ENCODE peak calls at places on chromosomes 13 and 19, in eight cellular contexts. V is esophagus squamous epithelium, K is ovary, H is GM23248, B is IMR-90, P is heart left ventricle, E is small intestine, G is right lobe of liver. S is an unnamed sample.

GRCh38 chr13:41645313-41645712 is 188.0 kb downstream of the RGCC start:
- DNase-seq in B (peak; percentile 90), E (peak; percentile 20), V (no peak), H (peak; percentile 92), P (no peak), G (no peak), K (no peak), S (peak; percentile 88)

GRCh38 chr19:55652311-55653078 is 2.3 kb upstream of the U2AF2 start:
- DNase-seq in V (no peak), E (no peak), G (no peak), P (peak; percentile 57), H (no peak), B (no peak), K (peak; percentile 79), S (no peak)

GRCh38 chr19:50500060-50500752 is 10.8 kb downstream of the JOSD2 start:
- DNase-seq in G (peak; percentile 42), H (peak; percentile 19), P (peak; percentile 90), E (no peak), B (no peak), V (no peak), K (no peak), S (no peak)

GRCh38 chr13:75214846-75215245 is 267.1 kb downstream of the TBC1D4 start:
- DNase-seq in P (no peak), H (no peak), V (no peak), K (no peak), G (no peak), E (no peak), B (no peak), S (no peak)

GRCh38 chr13:111953546-111954178 is 113.3 kb upstream of the SOX1 start:
- DNase-seq in G (no peak), E (no peak), K (no peak), V (no peak), B (no peak), P (no peak), H (no peak), S (no peak)

GRCh38 chr19:48561412-48561811 is 9.4 kb downstream of the SULT2B1 start:
- DNase-seq in V (no peak), H (no peak), K (no peak), P (no peak), B (no peak), E (no peak), G (no peak), S (no peak)

GRCh38 chr13:112150352-112150751 is 83.4 kb downstream of the SOX1 start:
- DNase-seq in H (no peak), E (no peak), P (no peak), B (no peak), V (no peak), G (no peak), K (no peak), S (no peak)

GRCh38 chr19:5011476-5012238 is 42.7 kb downstream of the KDM4B start:
- DNase-seq in B (no peak), K (no peak), P (no peak), H (no peak), E (no peak), V (no peak), G (no peak), S (no peak)

GRCh38 chr13:19154843-19155242 is 26.8 kb downstream of the TUBA3C start:
- DNase-seq in G (no peak), B (no peak), K (no peak), V (no peak), E (no peak), H (no peak), P (no peak), S (no peak)

GRCh38 chr19:13207237-13208130 is 57.3 kb downstream of the IER2 start:
- DNase-seq in K (peak; percentile 44), H (peak; percentile 60), P (peak; percentile 55), E (no peak), B (no peak), V (no peak), G (no peak), S (no peak)

GRCh38 chr13:104204177-104204576 is 1138.0 kb upstream of the SLC10A2 start:
- DNase-seq in E (no peak), P (no peak), B (no peak), V (no peak), K (no peak), H (no peak), G (no peak), S (no peak)

GRCh38 chr19:24054044-24054935 is 32.7 kb upstream of the ZNF254 start:
- DNase-seq in K (no peak), B (peak; percentile 95), E (no peak), H (peak; percentile 94), P (no peak), V (no peak), G (peak; percentile 58), S (peak; percentile 88)

GRCh38 chr19:18439025-18439909 is 1.3 kb upstream of the ISYNA1 start:
- DNase-seq in P (no peak), E (no peak), V (no peak), K (peak; percentile 71), H (peak; percentile 53), B (peak; percentile 77), G (no peak), S (peak; percentile 40)

GRCh38 chr19:18435848-18436631 is 1.9 kb downstream of the ISYNA1 start:
- DNase-seq in H (peak; percentile 19), G (no peak), P (no peak), K (peak; percentile 65), E (no peak), B (no peak), V (no peak), S (no peak)

GRCh38 chr19:18438331-18439024 is 545 bp upstream of the ISYNA1 start:
- DNase-seq in H (peak; percentile 41), B (no peak), E (no peak), P (peak; percentile 76), K (peak; percentile 86), V (no peak), G (no peak), S (no peak)

GRCh38 chr19:18436651-18437478 is 1.1 kb downstream of the ISYNA1 start:
- DNase-seq in E (peak; percentile 63), V (no peak), B (peak; percentile 69), P (peak; percentile 84), K (peak; percentile 93), G (peak; percentile 80), H (peak; percentile 85), S (peak; percentile 66)

DNA sequence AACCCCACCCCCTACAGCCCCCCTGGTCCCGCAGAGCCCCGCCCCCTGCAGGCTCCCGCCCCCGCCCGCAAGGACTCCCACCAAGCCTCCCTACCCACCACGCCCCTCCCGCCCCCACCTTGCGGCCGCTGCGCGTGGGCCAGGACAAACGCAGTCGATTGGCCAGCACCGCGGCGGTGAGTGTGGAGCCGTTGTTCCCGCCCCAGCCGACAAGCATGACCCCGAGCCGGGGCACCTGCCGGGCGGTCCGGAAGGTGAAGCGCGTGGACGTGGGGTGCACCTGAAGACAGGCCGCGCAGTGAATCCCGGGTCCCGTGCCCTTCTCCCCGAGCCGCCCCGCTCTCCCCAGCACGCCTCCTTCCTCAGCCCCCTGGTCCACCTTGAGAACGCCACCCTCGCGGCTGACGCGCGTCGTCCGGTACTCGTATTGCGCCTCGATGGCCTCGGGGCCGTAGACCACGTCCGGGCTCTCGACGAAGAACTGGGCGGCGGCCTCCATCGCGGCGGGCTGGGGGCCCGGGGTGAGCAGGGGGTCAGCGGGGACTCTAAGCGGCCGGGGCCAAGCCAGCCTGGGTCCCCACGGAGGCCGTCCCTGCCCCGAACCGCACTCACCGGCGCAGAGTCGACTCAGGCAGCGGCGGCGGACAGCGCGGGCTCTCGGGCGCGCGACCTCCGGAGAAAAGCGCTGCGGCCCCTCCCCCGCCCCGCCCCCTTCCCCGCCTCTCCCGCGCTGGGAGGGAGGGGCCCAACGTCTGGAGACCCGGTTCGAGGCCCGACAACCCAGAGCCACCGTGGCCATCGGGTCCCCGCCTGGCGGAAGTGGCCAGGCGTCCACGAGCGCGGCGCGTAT is at the start of gene ISYNA1:
- DNase-seq in H (peak; percentile 69), P (peak; percentile 77), E (no peak), G (no peak), B (peak; percentile 20), V (no peak), K (peak; percentile 86), S (no peak)
- H3K27ac ChIP-seq in H (no peak within 1 kb of the TSS), P (peak within 1 kb of the TSS; percentile 83), E (no peak within 1 kb of the TSS), G (no peak within 1 kb of the TSS), B (no peak within 1 kb of the TSS), V (peak within 1 kb of the TSS; percentile 84), K (peak within 1 kb of the TSS; percentile 90), S (no peak within 1 kb of the TSS)

GRCh38 chr13:25232937-25233515 is 54.3 kb downstream of the MTMR6 start:
- DNase-seq in P (no peak), G (no peak), H (peak; percentile 56), B (peak; percentile 21), K (no peak), E (peak; percentile 61), V (no peak), S (no peak)
- H3K4me3 ChIP-seq in P (no peak overlapping the region), G (no peak overlapping the region), H (no peak overlapping the region), B (no peak overlapping the region), K (no peak overlapping the region), E (no peak overlapping the region), V (no peak overlapping the region), S (no peak overlapping the region)

GRCh38 chr13:25330541-25330940 is 29.1 kb downstream of the NUP58 start:
- DNase-seq in P (no peak), E (no peak), G (no peak), K (no peak), H (peak; percentile 15), V (no peak), B (peak; percentile 28), S (peak; percentile 61)

DNA sequence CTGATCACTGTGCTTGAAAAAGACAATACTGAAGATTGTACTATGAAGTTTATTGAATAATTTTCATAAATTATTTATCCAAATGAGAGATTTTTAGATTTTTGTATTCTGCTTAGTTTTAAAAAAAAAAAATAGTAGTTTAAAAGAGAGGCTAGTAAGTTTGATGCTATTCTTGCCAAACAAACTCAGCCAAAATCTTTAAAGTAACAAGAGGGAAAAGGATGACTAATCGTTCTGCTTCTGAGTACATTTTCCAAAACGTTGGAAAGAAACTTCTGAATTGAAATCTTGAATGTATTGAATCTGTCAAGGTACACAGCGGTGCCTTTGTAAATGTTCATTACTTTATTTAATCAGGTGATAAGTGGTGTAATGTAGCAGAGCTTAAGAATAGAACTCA is 34.4 kb downstream of the NUP58 start:
- DNase-seq in K (no peak), P (no peak), G (no peak), H (peak; percentile 50), V (no peak), B (peak; percentile 21), E (no peak), S (peak; percentile 4)
- H3K36me3 ChIP-seq in K (no peaks in the 10 kb centered on the region), P (peaks cover 85% of the 10 kb centered on the region), G (peaks cover 44% of the 10 kb centered on the region), H (peaks cover 74% of the 10 kb centered on the region), V (peaks cover 73% of the 10 kb centered on the region), B (peaks cover 20% of the 10 kb centered on the region), E (peaks cover 5% of the 10 kb centered on the region), S (peaks cover 42% of the 10 kb centered on the region)

DNA sequence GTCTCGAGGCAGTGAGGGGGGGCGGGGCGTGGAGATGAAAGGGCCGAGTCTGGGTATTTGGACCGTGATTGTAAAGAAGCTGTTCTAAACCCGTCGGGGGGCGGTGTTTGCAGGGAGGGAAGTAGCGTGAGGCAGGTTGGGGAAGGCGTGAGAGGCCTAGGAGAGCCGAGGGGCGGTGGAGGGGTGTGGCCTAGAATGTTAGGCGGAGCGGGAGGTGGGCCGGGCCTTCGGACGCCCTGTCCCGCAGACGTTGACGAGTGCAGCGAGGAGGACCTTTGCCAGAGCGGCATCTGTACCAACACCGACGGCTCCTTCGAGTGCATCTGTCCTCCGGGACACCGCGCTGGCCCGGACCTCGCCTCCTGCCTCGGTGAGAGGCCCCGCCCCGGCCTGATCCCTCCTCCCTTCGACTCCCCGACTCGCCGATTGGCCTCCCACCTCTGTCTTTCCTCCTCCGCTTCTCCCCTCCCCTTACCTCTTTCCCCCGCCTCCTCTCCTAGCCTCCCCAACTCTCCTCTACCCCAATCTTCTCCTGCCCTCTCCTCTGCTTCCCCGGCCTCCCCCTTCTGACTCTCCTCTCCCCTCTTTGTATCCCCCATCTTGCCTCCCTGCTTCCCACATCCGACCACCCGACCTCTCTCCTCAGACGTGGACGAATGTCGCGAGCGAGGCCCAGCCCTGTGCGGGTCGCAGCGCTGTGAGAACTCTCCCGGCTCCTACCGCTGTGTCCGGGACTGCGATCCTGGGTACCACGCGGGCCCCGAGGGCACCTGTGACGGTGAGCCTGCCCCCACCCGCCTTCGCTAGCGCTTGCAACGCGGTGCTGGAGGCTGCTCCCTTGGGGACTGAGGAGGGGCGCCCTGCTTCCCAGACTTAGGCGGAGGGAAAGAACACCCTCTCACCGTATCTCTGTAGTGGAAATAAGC is 12.8 kb downstream of the LTBP4 start:
- DNase-seq in B (peak; percentile 72), H (peak; percentile 83), P (peak; percentile 90), K (peak; percentile 81), V (peak; percentile 48), E (peak; percentile 90), G (peak; percentile 73), S (peak; percentile 81)
- H3K27ac ChIP-seq in B (peak overlapping the region; percentile 96), H (peak overlapping the region; percentile 83), P (peak overlapping the region; percentile 87), K (peak overlapping the region; percentile 61), V (peak overlapping the region; percentile 90), E (peak overlapping the region; percentile 96), G (no peak overlapping the region), S (peak overlapping the region; percentile 90)

S was measured in astrocyte.